ENCODE peak calls at places on chromosomes 6 and 20, in eight cellular contexts. One of them, this sample, is unnamed.

GRCh38 chr6:85081102-85081501 is 316.7 kb upstream of the TBX18 start:
- DNase-seq in spleen: no peak
- DNase-seq in iPS DF 6.9: no peak
- DNase-seq in NT2/D1: no peak
- DNase-seq in CD8-positive, alpha-beta T cell: no peak
- DNase-seq in CD4-positive, CD25-positive, alpha-beta regulatory T cell: no peak
- DNase-seq in ovary: no peak
- DNase-seq in mesendoderm: no peak
- DNase-seq in this sample: no peak

GRCh38 chr6:140101818-140102217 is 727.4 kb upstream of the CITED2 start:
- DNase-seq in spleen: no peak
- DNase-seq in iPS DF 6.9: no peak
- DNase-seq in NT2/D1: no peak
- DNase-seq in CD8-positive, alpha-beta T cell: no peak
- DNase-seq in CD4-positive, CD25-positive, alpha-beta regulatory T cell: no peak
- DNase-seq in ovary: no peak
- DNase-seq in mesendoderm: no peak
- DNase-seq in this sample: no peak

GRCh38 chr20:35854697-35855434 is 83.1 kb downstream of the PHF20 start:
- DNase-seq in spleen: no peak
- DNase-seq in iPS DF 6.9: no peak
- DNase-seq in NT2/D1: no peak
- DNase-seq in CD8-positive, alpha-beta T cell: no peak
- DNase-seq in CD4-positive, CD25-positive, alpha-beta regulatory T cell: no peak
- DNase-seq in ovary: no peak
- DNase-seq in mesendoderm: no peak
- DNase-seq in this sample: no peak

GRCh38 chr6:148842631-148843030 is 95.8 kb downstream of the UST start:
- DNase-seq in spleen: no peak
- DNase-seq in iPS DF 6.9: no peak
- DNase-seq in NT2/D1: no peak
- DNase-seq in CD8-positive, alpha-beta T cell: no peak
- DNase-seq in CD4-positive, CD25-positive, alpha-beta regulatory T cell: no peak
- DNase-seq in ovary: no peak
- DNase-seq in mesendoderm: no peak
- DNase-seq in this sample: no peak

GRCh38 chr20:61808497-61808896 is 257.2 kb downstream of the TAF4 start:
- DNase-seq in spleen: peak; percentile 56
- DNase-seq in iPS DF 6.9: no peak
- DNase-seq in NT2/D1: no peak
- DNase-seq in CD8-positive, alpha-beta T cell: no peak
- DNase-seq in CD4-positive, CD25-positive, alpha-beta regulatory T cell: no peak
- DNase-seq in ovary: no peak
- DNase-seq in mesendoderm: no peak
- DNase-seq in this sample: no peak

GRCh38 chr6:18246205-18246604 is 18.1 kb downstream of the DEK start:
- DNase-seq in spleen: no peak
- DNase-seq in iPS DF 6.9: no peak
- DNase-seq in NT2/D1: no peak
- DNase-seq in CD8-positive, alpha-beta T cell: no peak
- DNase-seq in CD4-positive, CD25-positive, alpha-beta regulatory T cell: no peak
- DNase-seq in ovary: no peak
- DNase-seq in mesendoderm: no peak
- DNase-seq in this sample: no peak

GRCh38 chr20:20085071-20085470 is 32.7 kb downstream of the CFAP61 start:
- DNase-seq in spleen: no peak
- DNase-seq in iPS DF 6.9: no peak
- DNase-seq in NT2/D1: no peak
- DNase-seq in CD8-positive, alpha-beta T cell: no peak
- DNase-seq in CD4-positive, CD25-positive, alpha-beta regulatory T cell: no peak
- DNase-seq in ovary: no peak
- DNase-seq in mesendoderm: no peak
- DNase-seq in this sample: no peak

GRCh38 chr6:82818727-82819126 is 246.9 kb downstream of the UBE3D start:
- DNase-seq in spleen: no peak
- DNase-seq in iPS DF 6.9: no peak
- DNase-seq in NT2/D1: no peak
- DNase-seq in CD8-positive, alpha-beta T cell: no peak
- DNase-seq in CD4-positive, CD25-positive, alpha-beta regulatory T cell: no peak
- DNase-seq in ovary: no peak
- DNase-seq in mesendoderm: no peak
- DNase-seq in this sample: no peak

GRCh38 chr6:6328451-6328850 is 8.0 kb upstream of the F13A1 start:
- DNase-seq in spleen: no peak
- DNase-seq in iPS DF 6.9: no peak
- DNase-seq in NT2/D1: no peak
- DNase-seq in CD8-positive, alpha-beta T cell: no peak
- DNase-seq in CD4-positive, CD25-positive, alpha-beta regulatory T cell: no peak
- DNase-seq in ovary: no peak
- DNase-seq in mesendoderm: no peak
- DNase-seq in this sample: no peak

GRCh38 chr6:102766946-102767345 is 1373.4 kb downstream of the GRIK2 start:
- DNase-seq in spleen: no peak
- DNase-seq in iPS DF 6.9: no peak
- DNase-seq in NT2/D1: no peak
- DNase-seq in CD8-positive, alpha-beta T cell: no peak
- DNase-seq in CD4-positive, CD25-positive, alpha-beta regulatory T cell: no peak
- DNase-seq in ovary: no peak
- DNase-seq in mesendoderm: no peak
- DNase-seq in this sample: no peak

GRCh38 chr6:159012201-159012600 is 12.2 kb upstream of the RSPH3 start:
- DNase-seq in spleen: no peak
- DNase-seq in iPS DF 6.9: no peak
- DNase-seq in NT2/D1: no peak
- DNase-seq in CD8-positive, alpha-beta T cell: no peak
- DNase-seq in CD4-positive, CD25-positive, alpha-beta regulatory T cell: no peak
- DNase-seq in ovary: no peak
- DNase-seq in mesendoderm: peak; percentile 44
- DNase-seq in this sample: no peak

GRCh38 chr6:116971959-116972358 is 94.9 kb downstream of the RFX6 start:
- DNase-seq in spleen: no peak
- DNase-seq in iPS DF 6.9: no peak
- DNase-seq in NT2/D1: peak; percentile 27
- DNase-seq in CD8-positive, alpha-beta T cell: no peak
- DNase-seq in CD4-positive, CD25-positive, alpha-beta regulatory T cell: no peak
- DNase-seq in ovary: no peak
- DNase-seq in mesendoderm: peak; percentile 60
- DNase-seq in this sample: no peak

GRCh38 chr20:19017104-19017690 is 195.2 kb upstream of the SLC24A3 start:
- DNase-seq in spleen: no peak
- DNase-seq in iPS DF 6.9: no peak
- DNase-seq in NT2/D1: no peak
- DNase-seq in CD8-positive, alpha-beta T cell: no peak
- DNase-seq in CD4-positive, CD25-positive, alpha-beta regulatory T cell: no peak
- DNase-seq in ovary: no peak
- DNase-seq in mesendoderm: no peak
- DNase-seq in this sample: no peak

GRCh38 chr6:105740946-105741605 is 338.2 kb upstream of the PREP start:
- DNase-seq in spleen: no peak
- DNase-seq in iPS DF 6.9: no peak
- DNase-seq in NT2/D1: no peak
- DNase-seq in CD8-positive, alpha-beta T cell: no peak
- DNase-seq in CD4-positive, CD25-positive, alpha-beta regulatory T cell: no peak
- DNase-seq in ovary: no peak
- DNase-seq in mesendoderm: no peak
- DNase-seq in this sample: no peak

GRCh38 chr6:3281669-3282460 is 23.1 kb downstream of the PSMG4 start:
- DNase-seq in spleen: peak; percentile 40
- DNase-seq in iPS DF 6.9: no peak
- DNase-seq in NT2/D1: peak; percentile 43
- DNase-seq in CD8-positive, alpha-beta T cell: no peak
- DNase-seq in CD4-positive, CD25-positive, alpha-beta regulatory T cell: no peak
- DNase-seq in ovary: peak; percentile 14
- DNase-seq in mesendoderm: peak; percentile 53
- DNase-seq in this sample: peak; percentile 66

GRCh38 chr6:107606407-107606806 is 116.5 kb downstream of the SOBP start:
- DNase-seq in spleen: no peak
- DNase-seq in iPS DF 6.9: no peak
- DNase-seq in NT2/D1: no peak
- DNase-seq in CD8-positive, alpha-beta T cell: no peak
- DNase-seq in CD4-positive, CD25-positive, alpha-beta regulatory T cell: no peak
- DNase-seq in ovary: no peak
- DNase-seq in mesendoderm: no peak
- DNase-seq in this sample: no peak

GRCh38 chr6:101770116-101770515 is 376.6 kb downstream of the GRIK2 start:
- DNase-seq in spleen: no peak
- DNase-seq in iPS DF 6.9: no peak
- DNase-seq in NT2/D1: no peak
- DNase-seq in CD8-positive, alpha-beta T cell: no peak
- DNase-seq in CD4-positive, CD25-positive, alpha-beta regulatory T cell: no peak
- DNase-seq in ovary: no peak
- DNase-seq in mesendoderm: no peak
- DNase-seq in this sample: no peak

GRCh38 chr20:52275243-52275817 is 83.8 kb upstream of the ZFP64 start:
- DNase-seq in spleen: no peak
- DNase-seq in iPS DF 6.9: no peak
- DNase-seq in NT2/D1: no peak
- DNase-seq in CD8-positive, alpha-beta T cell: no peak
- DNase-seq in CD4-positive, CD25-positive, alpha-beta regulatory T cell: no peak
- DNase-seq in ovary: no peak
- DNase-seq in mesendoderm: no peak
- DNase-seq in this sample: no peak

GRCh38 chr6:35145757-35146156 is 4.6 kb upstream of the TCP11 start:
- DNase-seq in spleen: no peak
- DNase-seq in iPS DF 6.9: no peak
- DNase-seq in NT2/D1: no peak
- DNase-seq in CD8-positive, alpha-beta T cell: no peak
- DNase-seq in CD4-positive, CD25-positive, alpha-beta regulatory T cell: no peak
- DNase-seq in ovary: no peak
- DNase-seq in mesendoderm: no peak
- DNase-seq in this sample: no peak

GRCh38 chr20:57174737-57175136 is 91.7 kb downstream of the BMP7 start:
- DNase-seq in spleen: no peak
- DNase-seq in iPS DF 6.9: no peak
- DNase-seq in NT2/D1: no peak
- DNase-seq in CD8-positive, alpha-beta T cell: no peak
- DNase-seq in CD4-positive, CD25-positive, alpha-beta regulatory T cell: no peak
- DNase-seq in ovary: no peak
- DNase-seq in mesendoderm: no peak
- DNase-seq in this sample: no peak

GRCh38 chr6:26556263-26557070 is 18.3 kb downstream of the HMGN4 start:
- DNase-seq in spleen: no peak
- DNase-seq in iPS DF 6.9: no peak
- DNase-seq in NT2/D1: no peak
- DNase-seq in CD8-positive, alpha-beta T cell: no peak
- DNase-seq in CD4-positive, CD25-positive, alpha-beta regulatory T cell: peak; percentile 30
- DNase-seq in ovary: peak; percentile 51
- DNase-seq in mesendoderm: peak; percentile 98
- DNase-seq in this sample: no peak

GRCh38 chr6:160393966-160394653 is 45.9 kb downstream of the SLC22A3 start:
- DNase-seq in spleen: no peak
- DNase-seq in iPS DF 6.9: no peak
- DNase-seq in NT2/D1: peak; percentile 2
- DNase-seq in CD8-positive, alpha-beta T cell: no peak
- DNase-seq in CD4-positive, CD25-positive, alpha-beta regulatory T cell: no peak
- DNase-seq in ovary: no peak
- DNase-seq in mesendoderm: peak; percentile 91
- DNase-seq in this sample: no peak

DNA sequence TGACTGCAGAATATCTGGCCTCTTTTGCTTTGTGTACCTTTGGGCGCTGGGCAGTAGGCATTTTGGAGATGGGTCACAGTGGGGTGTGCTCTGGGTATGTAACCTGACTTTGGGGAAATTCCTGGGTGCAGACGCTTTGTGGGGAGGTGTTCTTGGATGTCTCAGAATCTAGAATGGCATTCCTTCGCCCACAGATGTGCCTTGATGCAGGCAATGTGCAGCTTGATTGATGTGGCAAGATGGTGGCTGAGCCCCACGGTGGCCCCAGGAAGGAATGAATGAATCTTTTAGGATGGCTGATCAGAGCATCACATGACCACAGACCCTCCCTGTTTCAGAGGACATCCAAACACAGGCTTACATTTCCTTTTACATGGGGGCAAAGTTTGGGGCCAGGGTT is 5.4 kb downstream of the PPP1R16B start:
- DNase-seq in spleen: no peak
- DNase-seq in iPS DF 6.9: no peak
- DNase-seq in NT2/D1: no peak
- DNase-seq in CD8-positive, alpha-beta T cell: no peak
- DNase-seq in CD4-positive, CD25-positive, alpha-beta regulatory T cell: no peak
- DNase-seq in ovary: no peak
- DNase-seq in mesendoderm: no peak
- DNase-seq in this sample: no peak
- H3K4me1 ChIP-seq in spleen: peaks cover 100% of the 10 kb centered on the region
- H3K4me1 ChIP-seq in iPS DF 6.9: no peaks in the 10 kb centered on the region
- H3K4me1 ChIP-seq in NT2/D1: peaks cover 12% of the 10 kb centered on the region
- H3K4me1 ChIP-seq in CD8-positive, alpha-beta T cell: peaks cover 46% of the 10 kb centered on the region
- H3K4me1 ChIP-seq in CD4-positive, CD25-positive, alpha-beta regulatory T cell: peaks cover 61% of the 10 kb centered on the region
- H3K4me1 ChIP-seq in ovary: peaks cover under 1% of the 10 kb centered on the region
- H3K4me1 ChIP-seq in mesendoderm: no peaks in the 10 kb centered on the region
- H3K4me1 ChIP-seq in this sample: peaks cover 14% of the 10 kb centered on the region

GRCh38 chr20:10076126-10077080 is 41.6 kb downstream of the ANKEF1 start:
- DNase-seq in spleen: no peak
- DNase-seq in iPS DF 6.9: no peak
- DNase-seq in NT2/D1: no peak
- DNase-seq in CD8-positive, alpha-beta T cell: no peak
- DNase-seq in CD4-positive, CD25-positive, alpha-beta regulatory T cell: no peak
- DNase-seq in ovary: no peak
- DNase-seq in mesendoderm: no peak
- DNase-seq in this sample: no peak
- H3K4me1 ChIP-seq in spleen: no peaks in the 10 kb centered on the region
- H3K4me1 ChIP-seq in iPS DF 6.9: no peaks in the 10 kb centered on the region
- H3K4me1 ChIP-seq in NT2/D1: no peaks in the 10 kb centered on the region
- H3K4me1 ChIP-seq in CD8-positive, alpha-beta T cell: no peaks in the 10 kb centered on the region
- H3K4me1 ChIP-seq in CD4-positive, CD25-positive, alpha-beta regulatory T cell: no peaks in the 10 kb centered on the region
- H3K4me1 ChIP-seq in ovary: peaks cover 2% of the 10 kb centered on the region
- H3K4me1 ChIP-seq in mesendoderm: no peaks in the 10 kb centered on the region
- H3K4me1 ChIP-seq in this sample: no peaks in the 10 kb centered on the region

GRCh38 chr6:41957117-41957516 is 15.5 kb upstream of the CCND3 start:
- DNase-seq in spleen: no peak
- DNase-seq in iPS DF 6.9: no peak
- DNase-seq in NT2/D1: no peak
- DNase-seq in CD8-positive, alpha-beta T cell: no peak
- DNase-seq in CD4-positive, CD25-positive, alpha-beta regulatory T cell: no peak
- DNase-seq in ovary: no peak
- DNase-seq in mesendoderm: no peak
- DNase-seq in this sample: no peak
- H3K4me1 ChIP-seq in spleen: peaks cover 30% of the 10 kb centered on the region
- H3K4me1 ChIP-seq in iPS DF 6.9: no peaks in the 10 kb centered on the region
- H3K4me1 ChIP-seq in NT2/D1: peaks cover 3% of the 10 kb centered on the region
- H3K4me1 ChIP-seq in CD8-positive, alpha-beta T cell: peaks cover 38% of the 10 kb centered on the region
- H3K4me1 ChIP-seq in CD4-positive, CD25-positive, alpha-beta regulatory T cell: no peaks in the 10 kb centered on the region
- H3K4me1 ChIP-seq in ovary: no peaks in the 10 kb centered on the region
- H3K4me1 ChIP-seq in mesendoderm: no peaks in the 10 kb centered on the region
- H3K4me1 ChIP-seq in this sample: no peaks in the 10 kb centered on the region

DNA sequence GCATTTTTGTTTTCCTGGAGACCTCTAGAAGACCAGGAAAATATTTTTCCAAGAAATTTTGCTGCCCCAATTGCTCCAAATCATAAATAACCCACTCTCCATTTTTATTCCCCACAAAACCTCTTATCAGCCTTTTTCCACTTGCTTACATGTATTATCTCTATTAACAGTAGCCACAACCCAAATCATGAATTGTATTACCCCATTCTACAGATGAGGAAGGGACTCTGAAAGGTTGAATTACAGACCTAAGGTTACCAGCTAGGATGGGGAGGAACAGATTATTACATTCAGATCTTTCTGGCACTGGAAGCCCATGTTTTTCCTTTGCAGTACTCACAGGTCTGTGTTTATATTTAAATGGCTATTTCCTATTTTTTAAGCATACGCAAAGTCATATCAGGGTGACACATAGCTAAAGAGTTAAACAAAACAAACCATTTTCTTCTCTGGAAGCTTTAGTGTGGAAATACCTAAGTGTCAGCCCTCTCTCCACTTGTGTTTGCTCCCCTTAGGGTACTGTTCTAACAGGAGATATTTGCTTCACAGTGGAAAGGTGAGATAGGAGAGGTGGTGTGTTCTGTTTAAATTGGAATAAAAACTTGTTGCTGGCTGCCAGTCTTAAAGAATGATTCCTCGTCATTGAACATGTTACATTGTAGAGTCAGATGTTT is 18.7 kb downstream of the PHACTR2 start:
- DNase-seq in spleen: no peak
- DNase-seq in iPS DF 6.9: no peak
- DNase-seq in NT2/D1: no peak
- DNase-seq in CD8-positive, alpha-beta T cell: no peak
- DNase-seq in CD4-positive, CD25-positive, alpha-beta regulatory T cell: no peak
- DNase-seq in ovary: no peak
- DNase-seq in mesendoderm: no peak
- DNase-seq in this sample: no peak
- H3K4me1 ChIP-seq in spleen: peaks cover 66% of the 10 kb centered on the region
- H3K4me1 ChIP-seq in iPS DF 6.9: peaks cover 1% of the 10 kb centered on the region
- H3K4me1 ChIP-seq in NT2/D1: no peaks in the 10 kb centered on the region
- H3K4me1 ChIP-seq in CD8-positive, alpha-beta T cell: no peaks in the 10 kb centered on the region
- H3K4me1 ChIP-seq in CD4-positive, CD25-positive, alpha-beta regulatory T cell: peaks cover 9% of the 10 kb centered on the region
- H3K4me1 ChIP-seq in ovary: peaks cover 15% of the 10 kb centered on the region
- H3K4me1 ChIP-seq in mesendoderm: peaks cover 2% of the 10 kb centered on the region
- H3K4me1 ChIP-seq in this sample: peaks cover 37% of the 10 kb centered on the region